ENCODE peak calls at places on chromosome 5, in five cellular contexts. V is left ventricle myocardium inferior, W is Peyer's patch, H is heart left ventricle, U is stomach. X is an unnamed sample.

GRCh38 chr5:168898261-168898911 is 319.2 kb upstream of the PANK3 start:
- DNase-seq in H (no peak), W (no peak), V (no peak), U (no peak), X (no peak)

GRCh38 chr5:139517683-139518564 is 35.4 kb upstream of the STING1 start:
- DNase-seq in W (peak; percentile 95), V (peak; percentile 92), H (peak; percentile 95), U (peak; percentile 96), X (peak; percentile 86)

GRCh38 chr5:119255571-119256356 is 100.1 kb upstream of the TNFAIP8 start:
- DNase-seq in V (no peak), H (no peak), W (peak; percentile 87), U (no peak), X (peak; percentile 18)

GRCh38 chr5:172931001-172931536 is 28.2 kb upstream of the RPL26L1 start:
- DNase-seq in U (no peak), V (no peak), W (no peak), H (no peak), X (peak; percentile 68)

GRCh38 chr5:150302301-150303069 is at the start of gene ARSI:
- DNase-seq in V (peak; percentile 34), U (no peak), H (peak; percentile 56), W (peak; percentile 50), X (peak; percentile 86)

GRCh38 chr5:111942661-111943401 is 185.8 kb upstream of the NREP start:
- DNase-seq in W (no peak), V (no peak), U (no peak), H (no peak), X (no peak)

GRCh38 chr5:119315516-119315949 is 40.3 kb upstream of the TNFAIP8 start:
- DNase-seq in U (no peak), H (peak; percentile 45), V (no peak), W (no peak), X (peak; percentile 40)

GRCh38 chr5:130141689-130142320 is 237.5 kb downstream of the CHSY3 start:
- DNase-seq in U (no peak), H (no peak), V (no peak), W (no peak), X (peak; percentile 41)

GRCh38 chr5:19855031-19855430 is 133.0 kb downstream of the CDH18 start:
- DNase-seq in H (no peak), V (no peak), U (no peak), W (no peak), X (no peak)

GRCh38 chr5:180718810-180719453 is 20.9 kb downstream of the OR2Y1 start:
- DNase-seq in V (no peak), U (no peak), H (no peak), W (no peak), X (peak; percentile 41)

GRCh38 chr5:72397836-72398235 is 77.7 kb downstream of the PTCD2 start:
- DNase-seq in W (no peak), H (no peak), V (no peak), U (no peak), X (no peak)

GRCh38 chr5:72400950-72401349 is 80.8 kb downstream of the PTCD2 start:
- DNase-seq in W (no peak), V (no peak), H (no peak), U (no peak), X (no peak)

GRCh38 chr5:72402959-72403628 is 82.9 kb downstream of the PTCD2 start:
- DNase-seq in V (peak; percentile 21), H (peak; percentile 63), W (no peak), U (peak; percentile 40), X (no peak)

GRCh38 chr5:72407078-72407477 is 86.9 kb downstream of the PTCD2 start:
- DNase-seq in H (no peak), U (no peak), V (no peak), W (no peak), X (no peak)

DNA sequence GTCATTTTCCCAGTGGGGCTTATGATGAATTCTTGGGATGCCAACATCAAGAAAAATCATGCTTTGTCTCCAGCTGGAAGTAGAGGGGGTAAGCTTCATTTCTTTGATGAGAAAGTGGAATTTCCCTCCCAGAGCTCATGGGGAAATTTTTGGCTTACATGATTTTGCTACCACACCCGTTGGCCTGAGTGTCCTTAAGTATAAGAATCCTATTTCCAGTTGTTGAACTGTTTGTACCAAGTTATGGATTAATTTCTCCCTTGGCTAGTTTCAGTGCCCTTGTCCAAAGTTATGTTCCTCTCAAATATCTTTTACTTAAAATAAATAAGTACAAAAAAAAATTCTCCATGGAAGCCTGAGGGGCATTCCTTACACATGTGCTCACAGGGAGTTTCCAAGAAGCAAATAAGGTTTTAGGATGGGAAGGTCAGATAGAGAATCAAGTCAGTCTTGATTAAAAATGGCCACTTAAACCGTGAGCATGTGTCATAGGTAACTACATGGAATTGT is 82.3 kb downstream of the PTCD2 start:
- DNase-seq in U (no peak), V (no peak), W (no peak), H (no peak), X (peak; percentile 51)
- H3K4me3 ChIP-seq in U (no peak overlapping the region), V (no peak overlapping the region), W (no peak overlapping the region), H (no peak overlapping the region), X (no peak overlapping the region)

DNA sequence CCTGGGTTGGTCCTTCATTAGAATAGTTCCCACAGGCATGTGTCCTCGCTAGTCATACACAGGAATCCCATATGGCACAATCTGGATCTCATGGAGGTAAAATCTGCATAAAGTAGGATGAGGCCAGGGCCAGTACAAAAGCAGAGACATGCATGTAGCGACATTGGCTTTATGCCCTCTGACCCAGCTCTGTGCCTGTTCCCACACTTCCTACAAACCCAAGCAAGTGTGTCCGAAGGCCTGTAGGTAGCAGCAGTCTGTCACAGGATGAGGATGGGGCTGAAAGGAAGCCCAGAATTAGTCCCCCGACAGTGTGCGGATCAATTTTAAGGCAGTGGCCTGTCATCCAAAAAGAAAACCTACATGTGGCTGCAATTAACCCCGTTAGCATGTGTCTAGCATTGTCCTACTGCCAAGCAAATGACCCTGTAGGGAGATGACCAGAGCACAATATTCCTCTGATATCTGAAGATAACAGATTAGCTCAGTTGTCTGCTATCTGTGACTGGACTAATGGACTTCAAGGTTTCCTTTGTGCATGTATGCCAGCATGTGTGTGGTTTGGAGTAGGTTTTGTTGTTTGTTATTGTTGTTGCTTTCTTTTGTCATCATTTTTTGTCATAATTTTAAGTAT is 178.8 kb downstream of the TMEM161B start:
- DNase-seq in H (no peak), W (no peak), V (no peak), U (no peak), X (no peak)
- TF ChIP-seq CTCF in H (no peak), W (no peak), V (no peak), U (no peak), X (no peak)

GRCh38 chr5:1923341-1923740 is 40.6 kb upstream of the IRX4 start:
- DNase-seq in V (no peak), W (no peak), U (no peak), H (no peak), X (no peak)
- H3K4me3 ChIP-seq in V (no peak overlapping the region), W (no peak overlapping the region), U (no peak overlapping the region), H (no peak overlapping the region), X (no peak overlapping the region)

GRCh38 chr5:12825163-12825562 is 920.9 kb upstream of the CTNND2 start:
- DNase-seq in V (no peak), H (no peak), W (no peak), U (no peak), X (no peak)
- TF ChIP-seq CTCF in V (no peak), H (no peak), W (no peak), U (no peak), X (no peak)

GRCh38 chr5:73437126-73438047 is 11.2 kb downstream of the FOXD1 start:
- DNase-seq in V (no peak), U (no peak), W (peak; percentile 82), H (no peak), X (peak; percentile 15)

GRCh38 chr5:73436535-73437125 is 11.9 kb downstream of the FOXD1 start:
- DNase-seq in H (no peak), V (no peak), W (peak; percentile 78), U (no peak), X (no peak)

GRCh38 chr5:73440262-73440661 is 8.3 kb downstream of the FOXD1 start:
- DNase-seq in W (no peak), U (no peak), H (no peak), V (no peak), X (no peak)

GRCh38 chr5:73438897-73439470 is 9.6 kb downstream of the FOXD1 start:
- DNase-seq in V (no peak), H (no peak), U (no peak), W (no peak), X (no peak)

DNA sequence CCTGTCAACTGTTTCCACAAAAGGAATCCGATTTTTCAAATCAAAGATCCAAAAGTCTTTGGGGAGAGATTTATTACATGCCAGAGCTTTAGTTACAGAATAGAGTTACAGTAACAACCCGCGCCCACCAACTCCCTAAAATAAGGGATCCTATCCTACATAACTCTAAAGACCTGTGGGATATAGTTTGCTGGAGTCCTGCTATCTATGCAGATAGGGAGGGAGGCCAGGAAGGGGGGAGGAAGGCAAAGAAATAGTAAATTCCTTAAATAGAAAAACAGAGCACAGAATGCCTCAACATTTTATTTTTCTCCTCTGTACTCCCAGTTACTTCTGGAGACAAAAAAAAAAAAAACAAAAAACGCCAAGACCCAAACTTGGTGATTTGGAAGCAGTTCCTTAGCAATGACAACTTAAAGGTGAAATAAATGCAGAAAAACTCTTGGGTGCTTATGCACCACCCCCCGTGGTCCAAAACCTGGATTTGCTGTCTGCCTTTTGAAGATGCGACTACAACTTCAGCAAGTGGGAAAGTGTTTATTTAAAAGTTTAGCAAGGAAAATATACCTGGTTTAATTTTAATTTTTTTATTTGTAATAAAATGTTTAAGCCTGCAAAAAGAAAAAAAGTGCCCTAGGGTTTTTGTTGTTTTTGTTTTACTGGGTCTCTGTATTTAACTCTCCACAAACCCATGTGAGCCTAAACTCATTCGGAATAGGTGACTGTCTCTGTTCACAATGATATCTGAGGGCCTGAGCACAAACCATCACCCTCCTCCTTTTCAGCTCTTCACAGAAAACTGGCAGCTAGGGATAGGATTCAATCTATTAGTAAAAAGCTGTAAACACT is 10.3 kb downstream of the FOXD1 start:
- DNase-seq in H (no peak), W (no peak), V (no peak), U (no peak), X (no peak)
- H3K4me3 ChIP-seq in H (peak overlapping the region; percentile 7), W (no peak overlapping the region), V (no peak overlapping the region), U (no peak overlapping the region), X (no peak overlapping the region)

GRCh38 chr5:163869611-163870010 is 364.2 kb downstream of the MAT2B start:
- DNase-seq in W (no peak), H (no peak), U (no peak), V (no peak), X (no peak)
- TF ChIP-seq CTCF in W (no peak), H (no peak), U (no peak), V (no peak), X (no peak)

GRCh38 chr5:146213210-146213838 is 9.9 kb downstream of the RBM27 start:
- DNase-seq in V (no peak), H (no peak), U (no peak), W (no peak), X (peak; percentile 33)
- H3K4me3 ChIP-seq in V (no peak overlapping the region), H (no peak overlapping the region), U (no peak overlapping the region), W (no peak overlapping the region), X (no peak overlapping the region)

GRCh38 chr5:53922508-53923498 is 362.4 kb downstream of the NDUFS4 start:
- DNase-seq in V (no peak), H (no peak), W (no peak), U (no peak), X (peak; percentile 63)

GRCh38 chr5:53915120-53915519 is 354.7 kb downstream of the NDUFS4 start:
- DNase-seq in W (no peak), H (no peak), U (no peak), V (no peak), X (no peak)

GRCh38 chr5:53913941-53914340 is 353.5 kb downstream of the NDUFS4 start:
- DNase-seq in V (no peak), H (no peak), U (no peak), W (no peak), X (no peak)

GRCh38 chr5:53917095-53917494 is 356.7 kb downstream of the NDUFS4 start:
- DNase-seq in H (no peak), U (no peak), W (no peak), V (no peak), X (peak; percentile 14)
- TF ChIP-seq CTCF in H (no peak), U (no peak), W (no peak), V (no peak), X (peak; percentile 32)